ENCODE peak calls at places on chromosome 20, in four cellular contexts. O is H7, L is NCI-H1092 treated with DMSO at 0.1 percent for 48 hours, J is AG04450. X is an unnamed sample.

GRCh38 chr20:57662313-57663240 is 42.4 kb upstream of the ZBP1 start:
- DNase-seq in O (peak), L (no peak), J (no peak), X (no peak)

GRCh38 chr20:21514553-21515251 is 838 bp upstream of the NKX2-2 start:
- DNase-seq in O (peak), J (no peak), L (no peak), X (no peak)

GRCh38 chr20:33859157-33859695 is 48.1 kb downstream of the CHMP4B start:
- DNase-seq in O (no peak), L (no peak), J (no peak), X (peak)

GRCh38 chr20:56628873-56629463 is at the start of gene TFAP2C:
- DNase-seq in J (no peak), L (no peak), O (peak), X (no peak)

GRCh38 chr20:61185181-61185580 is 66.9 kb upstream of the CDH4 start:
- DNase-seq in J (no peak), L (no peak), O (no peak), X (no peak)

GRCh38 chr20:61538481-61539265 is 286.6 kb downstream of the CDH4 start:
- DNase-seq in L (no peak), J (no peak), O (no peak), X (no peak)

GRCh38 chr20:19073584-19074198 is 138.8 kb upstream of the SLC24A3 start:
- DNase-seq in J (no peak), L (peak), O (peak), X (no peak)

GRCh38 chr20:63044204-63044600 is 37.4 kb upstream of the BHLHE23 start:
- DNase-seq in J (no peak), L (no peak), O (no peak), X (no peak)